ENCODE peak calls at places on chromosomes 7 and 10, in five cellular contexts. G is adipocyte, X is neuronal stem cell, P is mesenchymal stem cell, W is fibroblast of lung. I is an unnamed sample.

GRCh38 chr10:132452651-132453469 is 55.9 kb downstream of the PWWP2B start:
- DNase-seq in G (peak), X (peak), P (peak), W (peak), I (no peak)

GRCh38 chr7:882336-883028 is 6.1 kb downstream of the GET4 start:
- DNase-seq in G (no peak), X (no peak), P (no peak), W (no peak), I (no peak)

GRCh38 chr10:128062331-128062730 is 63.9 kb downstream of the MKI67 start:
- DNase-seq in G (no peak), X (no peak), P (peak), W (no peak), I (no peak)

GRCh38 chr7:130844811-130845580 is 111.0 kb upstream of the KLF14 start:
- DNase-seq in G (no peak), X (no peak), P (peak), W (peak), I (no peak)

GRCh38 chr7:36686499-36686898 is 37.8 kb downstream of the AOAH start:
- DNase-seq in G (no peak), X (no peak), P (peak), W (no peak), I (no peak)

GRCh38 chr10:119737827-119738226 is 12.0 kb downstream of the INPP5F start:
- DNase-seq in G (peak), X (no peak), P (peak), W (peak), I (no peak)

GRCh38 chr10:29392376-29393021 is 103.6 kb downstream of the LYZL1 start:
- DNase-seq in G (peak), X (peak), P (peak), W (peak), I (no peak)

GRCh38 chr10:71214641-71215160 is 2.3 kb downstream of the UNC5B start:
- DNase-seq in G (no peak), X (no peak), P (no peak), W (no peak), I (no peak)

GRCh38 chr7:107922891-107923290 is 31.9 kb downstream of the DLD start:
- DNase-seq in G (no peak), X (no peak), P (no peak), W (no peak), I (no peak)

GRCh38 chr7:137967143-137968018 is 34.5 kb downstream of the CREB3L2 start:
- DNase-seq in G (no peak), X (no peak), P (peak), W (peak), I (no peak)

GRCh38 chr7:107446988-107447387 is 22.9 kb upstream of the GPR22 start:
- DNase-seq in G (no peak), X (no peak), P (peak), W (no peak), I (no peak)

GRCh38 chr10:78044179-78044578 is 10.5 kb downstream of the RPS24 start:
- DNase-seq in G (no peak), X (no peak), P (no peak), W (no peak), I (no peak)

GRCh38 chr10:11381023-11381422 is 230.4 kb downstream of the USP6NL start:
- DNase-seq in G (no peak), X (no peak), P (no peak), W (peak), I (no peak)

GRCh38 chr7:127794551-127794950 is 142.6 kb downstream of the SND1 start:
- DNase-seq in G (no peak), X (no peak), P (no peak), W (no peak), I (no peak)

GRCh38 chr7:142357953-142358520 is 100.2 kb upstream of the PRSS58 start:
- DNase-seq in G (peak), X (peak), P (peak), W (peak), I (peak)

GRCh38 chr10:100963826-100964225 is 5.5 kb upstream of the SEMA4G start:
- DNase-seq in G (no peak), X (no peak), P (no peak), W (no peak), I (no peak)

GRCh38 chr10:110151871-110152270 is 55.5 kb upstream of the MXI1 start:
- DNase-seq in G (no peak), X (peak), P (no peak), W (no peak), I (no peak)

GRCh38 chr10:101683226-101683625 is 11.7 kb downstream of the FBXW4 start:
- DNase-seq in G (no peak), X (no peak), P (peak), W (no peak), I (no peak)

GRCh38 chr7:106047146-106047545 is 65.0 kb downstream of the SYPL1 start:
- DNase-seq in G (no peak), X (no peak), P (no peak), W (no peak), I (no peak)

GRCh38 chr10:31591569-31591968 is 272.6 kb downstream of the ZEB1 start:
- DNase-seq in G (no peak), X (no peak), P (no peak), W (no peak), I (no peak)

GRCh38 chr7:20191044-20191867 is 25.9 kb downstream of the MACC1 start:
- DNase-seq in G (no peak), X (no peak), P (no peak), W (no peak), I (no peak)

GRCh38 chr7:81956520-81956919 is 186.7 kb upstream of the HGF start:
- DNase-seq in G (peak), X (peak), P (peak), W (peak), I (peak)

GRCh38 chr10:4343798-4344370 is 482.1 kb upstream of the AKR1E2 start:
- DNase-seq in G (peak), X (no peak), P (no peak), W (no peak), I (peak)
- H3K9ac ChIP-seq in G (peak), X (no peak), P (peak), W (peak), I (peak)

DNA sequence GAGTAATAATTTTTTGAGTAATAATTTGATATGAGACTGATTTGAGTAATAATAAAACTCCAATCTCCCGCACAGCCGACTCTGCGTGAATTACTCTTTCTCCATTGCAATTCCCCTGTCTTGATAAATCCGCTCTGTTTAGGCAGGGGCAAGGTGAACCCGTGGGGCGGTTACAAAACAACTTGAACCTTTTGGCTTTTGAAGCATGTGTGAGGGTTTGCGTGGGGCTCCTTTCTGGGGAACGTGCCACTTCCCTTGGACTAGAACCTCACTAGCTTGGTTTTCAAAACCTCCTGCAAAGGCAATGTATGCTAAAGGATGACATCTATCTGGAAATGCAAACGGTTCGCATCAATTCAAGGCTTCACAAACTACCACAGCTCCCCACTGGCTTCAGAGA is 1.5 kb downstream of the CRPPA start:
- DNase-seq in G (no peak), X (no peak), P (no peak), W (no peak), I (no peak)
- H3K9ac ChIP-seq in G (peak), X (no peak), P (peak), W (no peak), I (no peak)

GRCh38 chr10:93413252-93413689 is 68.9 kb downstream of the MYOF start:
- DNase-seq in G (peak), X (no peak), P (no peak), W (no peak), I (no peak)
- H3K9ac ChIP-seq in G (no peak), X (no peak), P (no peak), W (no peak), I (no peak)

GRCh38 chr7:111038185-111038584 is 52.7 kb upstream of the LRRN3 start:
- DNase-seq in G (no peak), X (no peak), P (no peak), W (no peak), I (no peak)
- H3K9ac ChIP-seq in G (no peak), X (no peak), P (no peak), W (no peak), I (no peak)

DNA sequence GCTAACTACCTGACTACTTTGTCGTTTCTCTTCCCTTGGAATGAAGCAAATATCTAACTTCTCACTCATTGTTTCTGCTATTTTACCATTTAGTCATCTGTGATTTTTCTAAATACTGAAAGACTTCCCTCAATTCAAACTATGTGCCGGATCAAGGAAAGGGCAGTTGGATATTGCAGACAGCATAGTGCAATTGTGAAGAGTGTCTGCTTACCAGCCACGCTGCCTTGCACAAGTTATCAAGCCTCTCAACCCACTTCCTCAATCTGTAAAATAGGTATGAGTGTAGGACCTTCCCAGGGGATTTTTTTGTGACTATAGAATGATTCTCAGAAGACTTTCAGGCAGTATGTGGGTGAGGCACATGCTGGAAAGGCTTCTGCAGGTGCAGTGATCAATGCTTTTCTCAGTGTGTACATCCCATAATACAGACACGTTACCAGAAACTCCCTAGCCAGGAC is 54.3 kb downstream of the EGFR start:
- DNase-seq in G (peak), X (no peak), P (no peak), W (peak), I (no peak)
- H3K9ac ChIP-seq in G (peak), X (no peak), P (peak), W (no peak), I (no peak)

GRCh38 chr7:46720761-46721160 is 799.7 kb upstream of the IGFBP3 start:
- DNase-seq in G (no peak), X (no peak), P (no peak), W (no peak), I (no peak)
- H3K9ac ChIP-seq in G (no peak), X (no peak), P (no peak), W (no peak), I (no peak)

DNA sequence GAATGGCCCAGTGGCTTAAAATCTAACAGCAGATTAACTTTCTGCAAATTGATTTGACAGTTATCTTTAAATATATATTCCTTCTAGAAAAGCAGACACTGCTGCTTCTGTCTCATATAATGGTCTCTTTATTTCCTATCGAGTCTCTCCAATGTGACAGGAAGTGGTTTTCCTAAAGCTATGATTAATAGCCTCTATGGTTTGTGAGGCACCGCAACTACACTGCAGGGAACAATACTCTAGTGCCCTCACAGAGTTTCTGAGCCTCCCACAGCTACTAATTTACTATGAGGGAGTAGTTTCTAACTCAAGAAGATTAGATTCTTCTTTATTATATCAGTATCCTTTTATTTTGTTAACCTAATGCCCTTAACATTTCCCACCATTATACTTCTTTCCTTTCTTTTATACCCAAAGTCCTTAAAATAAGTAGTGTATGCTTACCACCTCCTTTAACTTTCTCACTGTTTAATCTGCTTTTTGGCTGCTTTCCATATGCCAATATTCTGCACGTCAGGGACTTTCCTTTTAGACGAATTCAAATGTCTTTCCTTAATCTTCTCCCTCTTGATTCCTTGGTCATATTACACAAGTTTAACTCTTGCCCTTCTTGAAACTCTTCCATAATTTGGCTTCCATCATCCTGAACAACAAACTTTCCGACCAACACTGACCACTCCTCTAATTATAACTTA is 23.8 kb upstream of the AHR start:
- DNase-seq in G (no peak), X (no peak), P (peak), W (peak), I (peak)
- H3K9ac ChIP-seq in G (no peak), X (no peak), P (no peak), W (no peak), I (no peak)

DNA sequence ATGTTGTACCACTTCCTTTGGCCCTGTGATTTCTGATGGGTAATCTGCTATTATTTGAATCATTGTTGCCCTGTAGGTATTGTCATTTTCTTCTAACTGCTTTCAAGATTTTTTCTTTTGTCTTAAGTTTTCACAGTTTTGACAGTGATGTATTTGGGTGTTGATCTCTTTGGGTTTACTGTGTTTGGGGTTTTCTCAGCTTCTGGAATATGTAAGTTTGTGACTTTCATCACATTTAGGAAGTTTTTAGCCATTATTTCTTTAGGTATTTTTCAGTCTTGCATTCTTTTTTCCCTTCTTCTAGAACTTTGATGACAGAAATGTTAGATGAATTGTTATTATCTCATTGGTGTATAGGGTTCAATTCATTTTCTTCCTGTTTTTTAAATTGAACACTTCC is 23.1 kb upstream of the PON2 start:
- DNase-seq in G (no peak), X (no peak), P (no peak), W (no peak), I (no peak)
- H3K9ac ChIP-seq in G (no peak), X (no peak), P (no peak), W (no peak), I (no peak)

I was measured in SK-N-MC.